ENCODE peak calls at places on chromosomes 5 and 9, in eight cellular contexts. P is adrenal gland, R is right lobe of liver, J is A549, M is sigmoid colon, K is HCT116, C is IMR-90, X is tibial nerve. D is an unnamed sample.
A peak's percentile ranks its signal among the peaks of the same experiment; 100 is the strongest.

GRCh38 chr9:90642570-90643539 is at the start of gene DIRAS2:
- DNase-seq in P (peak; percentile 62), R (peak; percentile 79), J (peak; percentile 75), M (no peak), K (peak; percentile 6), C (peak; percentile 43), X (no peak), D (peak; percentile 41)

GRCh38 chr5:67897980-67898379 is 317.6 kb upstream of the PIK3R1 start:
- DNase-seq in P (no peak), R (peak; percentile 47), J (no peak), M (no peak), K (no peak), C (no peak), X (no peak), D (no peak)

GRCh38 chr5:56561-57290 is 35.2 kb upstream of the PLEKHG4B start:
- DNase-seq in P (no peak), R (no peak), J (peak; percentile 36), M (no peak), K (no peak), C (peak; percentile 52), X (no peak), D (no peak)

GRCh38 chr5:80961376-80962281 is 1.5 kb downstream of the RASGRF2 start:
- DNase-seq in P (no peak), R (no peak), J (no peak), M (no peak), K (no peak), C (peak; percentile 23), X (no peak), D (no peak)

GRCh38 chr5:103744159-103744558 is 181.6 kb upstream of the NUDT12 start:
- DNase-seq in P (no peak), R (no peak), J (no peak), M (no peak), K (no peak), C (peak; percentile 46), X (no peak), D (no peak)

GRCh38 chr5:124760608-124761390 is 14.4 kb upstream of the ZNF608 start:
- DNase-seq in P (no peak), R (no peak), J (no peak), M (no peak), K (no peak), C (no peak), X (no peak), D (no peak)

GRCh38 chr5:56717253-56717987 is 97.9 kb upstream of the MAP3K1 start:
- DNase-seq in P (no peak), R (no peak), J (no peak), M (no peak), K (no peak), C (no peak), X (no peak), D (no peak)

GRCh38 chr5:176152191-176152932 is 85.9 kb upstream of the SIMC1 start:
- DNase-seq in P (no peak), R (no peak), J (no peak), M (no peak), K (no peak), C (peak; percentile 48), X (no peak), D (no peak)

GRCh38 chr5:99169309-99169708 is 240.5 kb upstream of the CHD1 start:
- DNase-seq in P (no peak), R (no peak), J (peak; percentile 2), M (no peak), K (peak; percentile 8), C (no peak), X (no peak), D (no peak)

GRCh38 chr9:14310247-14310646 is 3.7 kb downstream of the NFIB start:
- DNase-seq in P (no peak), R (no peak), J (no peak), M (no peak), K (no peak), C (no peak), X (no peak), D (no peak)

GRCh38 chr5:94793113-94793815 is 174.8 kb downstream of the SLF1 start:
- DNase-seq in P (no peak), R (no peak), J (no peak), M (no peak), K (no peak), C (peak; percentile 92), X (no peak), D (no peak)

GRCh38 chr5:130496215-130496614 is 592.0 kb downstream of the CHSY3 start:
- DNase-seq in P (no peak), R (no peak), J (peak; percentile 75), M (no peak), K (no peak), C (no peak), X (no peak), D (no peak)

GRCh38 chr5:102853680-102854079 is 98.6 kb downstream of the PAM start:
- DNase-seq in P (no peak), R (no peak), J (no peak), M (no peak), K (no peak), C (no peak), X (no peak), D (no peak)

GRCh38 chr5:178450121-178450631 is 140.0 kb downstream of the COL23A1 start:
- DNase-seq in P (no peak), R (no peak), J (no peak), M (no peak), K (no peak), C (no peak), X (no peak), D (no peak)

GRCh38 chr9:7121664-7122063 is 363.9 kb downstream of the KDM4C start:
- DNase-seq in P (no peak), R (no peak), J (no peak), M (no peak), K (no peak), C (no peak), X (no peak), D (no peak)

GRCh38 chr9:72844440-72844768 is 108.4 kb downstream of the ALDH1A1 start:
- DNase-seq in P (no peak), R (no peak), J (no peak), M (no peak), K (no peak), C (no peak), X (no peak), D (no peak)

GRCh38 chr9:72839140-72839539 is 113.7 kb downstream of the ALDH1A1 start:
- DNase-seq in P (no peak), R (no peak), J (peak; percentile 80), M (no peak), K (no peak), C (no peak), X (no peak), D (no peak)

DNA sequence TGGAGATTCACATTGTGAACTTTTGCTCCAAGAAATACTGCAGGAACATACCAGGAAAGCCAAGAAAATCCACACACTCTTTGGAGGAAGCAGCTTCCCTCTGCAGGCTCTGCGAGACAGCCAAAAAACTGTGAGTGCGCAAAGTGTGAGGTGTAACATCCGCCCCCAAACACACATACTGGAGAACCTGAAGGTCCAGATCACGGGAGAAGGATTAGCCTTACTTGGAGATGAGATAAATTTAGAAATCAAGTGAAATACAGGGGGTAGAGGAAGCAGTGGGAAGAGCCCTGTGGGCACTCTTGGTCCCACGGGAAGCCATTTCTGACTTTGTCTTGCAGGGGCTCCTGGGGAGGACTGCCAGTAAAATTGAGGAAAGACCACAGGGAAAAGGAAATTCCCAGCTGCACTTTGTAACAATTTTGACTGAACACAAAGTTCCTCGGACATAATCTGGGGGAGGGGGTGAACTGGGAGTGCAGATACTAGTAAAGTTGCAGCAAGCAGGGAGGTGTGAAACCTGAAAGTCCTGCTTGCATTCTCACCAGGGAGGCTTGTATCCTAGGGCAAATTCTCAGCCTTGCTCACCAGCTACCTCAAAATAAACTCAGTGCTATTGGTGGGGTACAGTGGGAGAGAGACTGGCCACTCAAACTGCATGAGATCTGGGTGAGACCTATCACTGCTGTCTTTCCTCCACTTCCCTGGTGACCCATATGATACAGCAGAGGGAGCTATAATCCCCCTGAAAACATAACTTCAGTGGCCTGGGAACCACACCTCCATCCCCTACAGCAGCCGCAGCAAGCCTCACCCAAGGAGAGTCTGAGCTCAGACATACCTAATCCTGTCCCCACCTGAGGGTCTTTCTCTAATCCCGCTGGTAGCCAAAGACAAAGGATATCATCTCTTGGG is 109.1 kb downstream of the ALDH1A1 start:
- DNase-seq in P (no peak), R (no peak), J (peak; percentile 77), M (no peak), K (no peak), C (no peak), X (no peak), D (no peak)
- TF ChIP-seq CTCF in P (no peak), R (peak; percentile 14), J (peak; percentile 31), M (no peak), K (peak; percentile 38), C (no peak), X (no peak), D (no peak)

GRCh38 chr5:151128817-151129216 is 28.8 kb downstream of the ANXA6 start:
- DNase-seq in P (no peak), R (no peak), J (no peak), M (no peak), K (no peak), C (no peak), X (no peak), D (no peak)

GRCh38 chr5:151130922-151131891 is 26.4 kb downstream of the ANXA6 start:
- DNase-seq in P (no peak), R (no peak), J (no peak), M (no peak), K (no peak), C (peak; percentile 32), X (no peak), D (no peak)

GRCh38 chr5:151132959-151133358 is 24.6 kb downstream of the ANXA6 start:
- DNase-seq in P (no peak), R (no peak), J (no peak), M (no peak), K (no peak), C (no peak), X (no peak), D (no peak)

GRCh38 chr5:151127926-151128325 is 29.7 kb downstream of the ANXA6 start:
- DNase-seq in P (no peak), R (no peak), J (no peak), M (no peak), K (no peak), C (no peak), X (no peak), D (no peak)

GRCh38 chr5:151130235-151130921 is 27.2 kb downstream of the ANXA6 start:
- DNase-seq in P (no peak), R (no peak), J (no peak), M (no peak), K (no peak), C (no peak), X (no peak), D (no peak)
- H3K27ac ChIP-seq in P (no peak overlapping the region), R (no peak overlapping the region), J (no peak overlapping the region), M (no peak overlapping the region), K (no peak overlapping the region), C (no peak overlapping the region), X (no peak overlapping the region), D (no peak overlapping the region)

DNA sequence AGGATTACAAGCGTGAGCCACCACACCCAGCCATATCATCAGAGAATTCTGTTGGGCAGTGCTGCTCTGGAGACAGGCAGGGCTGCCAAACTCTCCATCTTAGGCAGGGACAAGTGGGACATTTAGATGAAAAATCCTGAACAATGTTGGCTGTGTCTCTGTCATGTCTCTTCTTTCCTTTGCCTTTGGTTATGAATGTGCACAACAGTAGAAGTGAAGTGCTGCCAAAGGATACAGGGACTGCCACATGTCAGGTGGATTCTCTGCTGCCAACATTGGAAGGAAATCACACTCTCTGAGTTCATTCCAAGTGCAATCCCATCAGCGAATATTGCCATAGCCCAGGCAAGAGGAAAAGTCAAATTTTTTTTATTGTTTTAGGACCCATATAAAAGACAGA is 348.8 kb downstream of the TRPM3 start:
- DNase-seq in P (no peak), R (no peak), J (no peak), M (no peak), K (no peak), C (no peak), X (no peak), D (no peak)
- TF ChIP-seq POLR2A in P (no peak), R (no peak), J (no peak), M (no peak), K (no peak), C (no peak), X (no peak), D (no peak)

GRCh38 chr5:158881076-158881880 is 218.4 kb downstream of the EBF1 start:
- DNase-seq in P (no peak), R (no peak), J (no peak), M (no peak), K (no peak), C (no peak), X (no peak), D (no peak)
- TF ChIP-seq CTCF in P (no peak), R (no peak), J (no peak), M (no peak), K (no peak), C (no peak), X (no peak), D (no peak)